ENCODE peak calls at places on chromosomes 13 and 19, in ten cellular contexts. One of them, this sample, is unnamed.
A peak's percentile ranks its signal among the peaks of the same experiment; 100 is the strongest.

GRCh38 chr13:83272076-83272475 is 610.2 kb downstream of the SLITRK1 start:
- DNase-seq in kidney glomerular epithelial cell: no peak
- DNase-seq in EH: no peak
- DNase-seq in BJ: no peak
- DNase-seq in CD8-positive, alpha-beta T cell: no peak
- DNase-seq in iris pigment epithelial cell: peak; percentile 27
- DNase-seq in stimulated activated CD8-positive, alpha-beta memory T cell treated with anti-CD3 and anti-CD28 coated beads, Interleukin-2, amount 100 ng/mL, for 1 hour: no peak
- DNase-seq in stimulated activated CD4-positive, alpha-beta T cell treated with anti-CD3 and anti-CD28 coated beads, Interleukin-4, amount 100 ng/mL, for 48 hours: no peak
- DNase-seq in RWPE1: no peak
- DNase-seq in NCI-H1436: no peak
- DNase-seq in this sample: no peak

GRCh38 chr19:14401468-14401867 is 17.7 kb downstream of the DDX39A start:
- DNase-seq in kidney glomerular epithelial cell: no peak
- DNase-seq in EH: no peak
- DNase-seq in BJ: no peak
- DNase-seq in CD8-positive, alpha-beta T cell: no peak
- DNase-seq in iris pigment epithelial cell: no peak
- DNase-seq in stimulated activated CD8-positive, alpha-beta memory T cell treated with anti-CD3 and anti-CD28 coated beads, Interleukin-2, amount 100 ng/mL, for 1 hour: no peak
- DNase-seq in stimulated activated CD4-positive, alpha-beta T cell treated with anti-CD3 and anti-CD28 coated beads, Interleukin-4, amount 100 ng/mL, for 48 hours: no peak
- DNase-seq in RWPE1: no peak
- DNase-seq in NCI-H1436: no peak
- DNase-seq in this sample: no peak

GRCh38 chr13:60583196-60583908 is 186.3 kb downstream of the TDRD3 start:
- DNase-seq in kidney glomerular epithelial cell: no peak
- DNase-seq in EH: peak; percentile 63
- DNase-seq in BJ: no peak
- DNase-seq in CD8-positive, alpha-beta T cell: no peak
- DNase-seq in iris pigment epithelial cell: peak; percentile 62
- DNase-seq in stimulated activated CD8-positive, alpha-beta memory T cell treated with anti-CD3 and anti-CD28 coated beads, Interleukin-2, amount 100 ng/mL, for 1 hour: no peak
- DNase-seq in stimulated activated CD4-positive, alpha-beta T cell treated with anti-CD3 and anti-CD28 coated beads, Interleukin-4, amount 100 ng/mL, for 48 hours: no peak
- DNase-seq in RWPE1: no peak
- DNase-seq in NCI-H1436: no peak
- DNase-seq in this sample: no peak

GRCh38 chr19:15815306-15815705 is at the start of gene OR10H1:
- DNase-seq in kidney glomerular epithelial cell: no peak
- DNase-seq in EH: no peak
- DNase-seq in BJ: no peak
- DNase-seq in CD8-positive, alpha-beta T cell: no peak
- DNase-seq in iris pigment epithelial cell: no peak
- DNase-seq in stimulated activated CD8-positive, alpha-beta memory T cell treated with anti-CD3 and anti-CD28 coated beads, Interleukin-2, amount 100 ng/mL, for 1 hour: no peak
- DNase-seq in stimulated activated CD4-positive, alpha-beta T cell treated with anti-CD3 and anti-CD28 coated beads, Interleukin-4, amount 100 ng/mL, for 48 hours: no peak
- DNase-seq in RWPE1: peak; percentile 36
- DNase-seq in NCI-H1436: no peak
- DNase-seq in this sample: no peak

GRCh38 chr19:16472992-16473391 is 1.2 kb upstream of the EPS15L1 start:
- DNase-seq in kidney glomerular epithelial cell: no peak
- DNase-seq in EH: no peak
- DNase-seq in BJ: no peak
- DNase-seq in CD8-positive, alpha-beta T cell: no peak
- DNase-seq in iris pigment epithelial cell: no peak
- DNase-seq in stimulated activated CD8-positive, alpha-beta memory T cell treated with anti-CD3 and anti-CD28 coated beads, Interleukin-2, amount 100 ng/mL, for 1 hour: no peak
- DNase-seq in stimulated activated CD4-positive, alpha-beta T cell treated with anti-CD3 and anti-CD28 coated beads, Interleukin-4, amount 100 ng/mL, for 48 hours: no peak
- DNase-seq in RWPE1: no peak
- DNase-seq in NCI-H1436: no peak
- DNase-seq in this sample: no peak

GRCh38 chr13:78875792-78876580 is 217.0 kb upstream of the OBI1 start:
- DNase-seq in kidney glomerular epithelial cell: no peak
- DNase-seq in EH: no peak
- DNase-seq in BJ: no peak
- DNase-seq in CD8-positive, alpha-beta T cell: no peak
- DNase-seq in iris pigment epithelial cell: no peak
- DNase-seq in stimulated activated CD8-positive, alpha-beta memory T cell treated with anti-CD3 and anti-CD28 coated beads, Interleukin-2, amount 100 ng/mL, for 1 hour: no peak
- DNase-seq in stimulated activated CD4-positive, alpha-beta T cell treated with anti-CD3 and anti-CD28 coated beads, Interleukin-4, amount 100 ng/mL, for 48 hours: no peak
- DNase-seq in RWPE1: no peak
- DNase-seq in NCI-H1436: peak; percentile 2
- DNase-seq in this sample: peak; percentile 6

GRCh38 chr19:35081201-35081600 is 34.4 kb upstream of the FXYD3 start:
- DNase-seq in kidney glomerular epithelial cell: no peak
- DNase-seq in EH: no peak
- DNase-seq in BJ: no peak
- DNase-seq in CD8-positive, alpha-beta T cell: no peak
- DNase-seq in iris pigment epithelial cell: no peak
- DNase-seq in stimulated activated CD8-positive, alpha-beta memory T cell treated with anti-CD3 and anti-CD28 coated beads, Interleukin-2, amount 100 ng/mL, for 1 hour: no peak
- DNase-seq in stimulated activated CD4-positive, alpha-beta T cell treated with anti-CD3 and anti-CD28 coated beads, Interleukin-4, amount 100 ng/mL, for 48 hours: no peak
- DNase-seq in RWPE1: no peak
- DNase-seq in NCI-H1436: no peak
- DNase-seq in this sample: no peak

GRCh38 chr13:52070929-52071523 is 46.5 kb downstream of the UTP14C start:
- DNase-seq in kidney glomerular epithelial cell: peak; percentile 8
- DNase-seq in EH: peak; percentile 53
- DNase-seq in BJ: no peak
- DNase-seq in CD8-positive, alpha-beta T cell: no peak
- DNase-seq in iris pigment epithelial cell: peak; percentile 31
- DNase-seq in stimulated activated CD8-positive, alpha-beta memory T cell treated with anti-CD3 and anti-CD28 coated beads, Interleukin-2, amount 100 ng/mL, for 1 hour: no peak
- DNase-seq in stimulated activated CD4-positive, alpha-beta T cell treated with anti-CD3 and anti-CD28 coated beads, Interleukin-4, amount 100 ng/mL, for 48 hours: no peak
- DNase-seq in RWPE1: peak; percentile 25
- DNase-seq in NCI-H1436: no peak
- DNase-seq in this sample: no peak

GRCh38 chr13:80361883-80362327 is 21.0 kb upstream of the SPRY2 start:
- DNase-seq in kidney glomerular epithelial cell: no peak
- DNase-seq in EH: peak; percentile 39
- DNase-seq in BJ: no peak
- DNase-seq in CD8-positive, alpha-beta T cell: no peak
- DNase-seq in iris pigment epithelial cell: no peak
- DNase-seq in stimulated activated CD8-positive, alpha-beta memory T cell treated with anti-CD3 and anti-CD28 coated beads, Interleukin-2, amount 100 ng/mL, for 1 hour: no peak
- DNase-seq in stimulated activated CD4-positive, alpha-beta T cell treated with anti-CD3 and anti-CD28 coated beads, Interleukin-4, amount 100 ng/mL, for 48 hours: no peak
- DNase-seq in RWPE1: no peak
- DNase-seq in NCI-H1436: no peak
- DNase-seq in this sample: no peak

GRCh38 chr13:39016789-39017188 is 21.1 kb downstream of the PROSER1 start:
- DNase-seq in kidney glomerular epithelial cell: peak; percentile 25
- DNase-seq in EH: no peak
- DNase-seq in BJ: no peak
- DNase-seq in CD8-positive, alpha-beta T cell: no peak
- DNase-seq in iris pigment epithelial cell: peak; percentile 56
- DNase-seq in stimulated activated CD8-positive, alpha-beta memory T cell treated with anti-CD3 and anti-CD28 coated beads, Interleukin-2, amount 100 ng/mL, for 1 hour: no peak
- DNase-seq in stimulated activated CD4-positive, alpha-beta T cell treated with anti-CD3 and anti-CD28 coated beads, Interleukin-4, amount 100 ng/mL, for 48 hours: no peak
- DNase-seq in RWPE1: peak; percentile 33
- DNase-seq in NCI-H1436: peak; percentile 11
- DNase-seq in this sample: peak; percentile 18

GRCh38 chr19:35295792-35296462 is 4.0 kb downstream of the MAG start:
- DNase-seq in kidney glomerular epithelial cell: no peak
- DNase-seq in EH: no peak
- DNase-seq in BJ: no peak
- DNase-seq in CD8-positive, alpha-beta T cell: peak; percentile 13
- DNase-seq in iris pigment epithelial cell: no peak
- DNase-seq in stimulated activated CD8-positive, alpha-beta memory T cell treated with anti-CD3 and anti-CD28 coated beads, Interleukin-2, amount 100 ng/mL, for 1 hour: no peak
- DNase-seq in stimulated activated CD4-positive, alpha-beta T cell treated with anti-CD3 and anti-CD28 coated beads, Interleukin-4, amount 100 ng/mL, for 48 hours: no peak
- DNase-seq in RWPE1: no peak
- DNase-seq in NCI-H1436: no peak
- DNase-seq in this sample: peak; percentile 73

This sample was measured in GM12891.